ENCODE peak calls at places on chromosomes 11 and 22, in eight cellular contexts. Y, P, I, B, F, X, L and E are unnamed samples.
A peak's percentile ranks its signal among the peaks of the same experiment; 100 is the strongest.

GRCh38 chr11:57476883-57477506 is 16.7 kb downstream of the RTN4RL2 start:
- DNase-seq in Y (no peak), I (peak; percentile 80), L (no peak), B (no peak), P (peak; percentile 32), F (no peak), X (no peak), E (peak; percentile 45)

GRCh38 chr11:118175031-118175531 is 1.4 kb downstream of the SCN2B start:
- DNase-seq in L (no peak), P (no peak), F (no peak), Y (peak; percentile 7), B (no peak), I (no peak), X (no peak), E (peak; percentile 95)

GRCh38 chr11:3855808-3856491 is 486 bp downstream of the STIM1 start:
- DNase-seq in L (peak; percentile 79), Y (no peak), P (peak; percentile 13), B (no peak), I (peak; percentile 63), X (peak; percentile 81), F (no peak), E (no peak)

GRCh38 chr11:11584937-11585336 is 36.9 kb downstream of the GALNT18 start:
- DNase-seq in L (no peak), I (no peak), B (no peak), X (no peak), P (no peak), Y (no peak), F (no peak), E (peak; percentile 40)

GRCh38 chr11:122634507-122634906 is 21.0 kb upstream of the UBASH3B start:
- DNase-seq in B (no peak), X (no peak), L (peak; percentile 54), P (no peak), Y (no peak), I (no peak), F (no peak), E (peak; percentile 20)

GRCh38 chr22:38355275-38355674 is 38.0 kb upstream of the CSNK1E start:
- DNase-seq in P (no peak), B (no peak), L (peak; percentile 32), X (no peak), Y (no peak), F (no peak), I (no peak), E (no peak)

GRCh38 chr11:76225122-76225584 is 18.9 kb upstream of the WNT11 start:
- DNase-seq in L (no peak), Y (no peak), B (no peak), P (no peak), X (no peak), F (no peak), I (no peak), E (no peak)

GRCh38 chr22:19872779-19873137 is 18.1 kb upstream of the GNB1L start:
- DNase-seq in Y (no peak), L (no peak), F (no peak), P (no peak), X (no peak), I (no peak), B (no peak), E (no peak)

GRCh38 chr11:129247129-129247528 is 55.0 kb upstream of the ARHGAP32 start:
- DNase-seq in B (no peak), I (no peak), Y (no peak), L (no peak), P (no peak), X (no peak), F (peak; percentile 20), E (no peak)

GRCh38 chr22:49203863-49204598 is 623.6 kb downstream of the BRD1 start:
- DNase-seq in Y (no peak), P (no peak), L (peak; percentile 45), F (no peak), I (no peak), X (peak; percentile 26), B (no peak), E (no peak)

GRCh38 chr11:126088999-126089398 is 26.3 kb upstream of the CDON start:
- DNase-seq in X (no peak), B (no peak), F (no peak), Y (no peak), L (no peak), I (no peak), P (no peak), E (no peak)

GRCh38 chr22:23282089-23282501 is 101.8 kb downstream of the BCR start:
- DNase-seq in Y (peak; percentile 70), I (no peak), B (no peak), X (peak; percentile 82), L (peak; percentile 94), P (no peak), F (peak; percentile 96), E (peak; percentile 99)

GRCh38 chr11:103530257-103530656 is 421.0 kb downstream of the DYNC2H1 start:
- DNase-seq in F (no peak), Y (peak; percentile 51), X (no peak), B (no peak), L (no peak), P (no peak), I (no peak), E (no peak)

DNA sequence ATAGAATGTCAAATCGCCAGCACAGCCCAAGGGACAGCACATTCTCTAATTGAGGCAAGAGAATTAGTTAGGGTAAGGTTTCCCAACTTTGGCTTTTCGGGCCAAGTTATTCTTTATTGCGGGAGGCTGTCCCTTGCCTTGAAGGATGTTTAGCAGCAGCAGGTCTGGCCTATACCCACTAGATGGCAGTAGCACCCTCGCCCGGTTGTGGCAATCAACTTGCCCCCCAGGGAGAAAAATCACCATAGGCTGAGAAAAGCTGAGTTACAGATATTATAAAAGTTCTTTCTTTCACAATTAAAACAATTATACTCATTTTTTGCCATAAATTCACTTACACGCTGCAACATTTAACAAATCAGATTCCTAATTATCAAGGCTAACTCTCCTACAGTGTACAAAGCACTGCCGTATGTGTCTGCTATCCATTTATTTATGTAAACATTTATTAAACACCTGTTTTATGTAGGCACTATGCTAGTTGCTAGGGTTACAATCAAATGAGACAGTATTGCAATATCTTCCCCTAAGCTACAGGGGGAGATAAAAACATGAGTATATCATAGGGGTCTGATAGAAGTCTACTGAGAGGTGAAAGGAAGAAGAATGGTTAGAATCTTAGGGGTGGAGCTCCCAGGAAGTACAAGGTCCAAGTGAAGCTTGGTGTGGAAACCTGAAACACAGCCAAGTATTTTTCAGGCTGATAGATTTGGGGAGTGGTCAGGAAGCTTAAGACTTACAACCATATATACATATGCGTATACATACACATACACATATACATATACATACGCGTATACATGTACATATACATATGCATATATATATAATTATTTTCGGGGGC is 452.3 kb downstream of the RAB38 start:
- DNase-seq in F (no peak), Y (peak; percentile 11), B (no peak), L (no peak), P (peak; percentile 26), I (peak; percentile 47), X (no peak), E (peak; percentile 55)
- TF ChIP-seq CTCF in F (peak; percentile 92), Y (peak; percentile 63), B (no peak), L (no peak), P (peak; percentile 66), I (peak; percentile 80), X (peak; percentile 41), E (peak; percentile 89)

GRCh38 chr11:38788591-38788990 is 2190.6 kb upstream of the RAG2 start:
- DNase-seq in F (no peak), Y (peak; percentile 71), L (no peak), I (no peak), P (no peak), X (no peak), B (no peak), E (no peak)

GRCh38 chr11:38784164-38784563 is 2186.1 kb upstream of the RAG2 start:
- DNase-seq in X (no peak), L (no peak), F (no peak), B (no peak), P (no peak), I (no peak), Y (no peak), E (no peak)
- H3K4me3 ChIP-seq in X (no peak overlapping the region), L (no peak overlapping the region), F (no peak overlapping the region), B (no peak overlapping the region), P (no peak overlapping the region), I (no peak overlapping the region), Y (no peak overlapping the region), E (no peak overlapping the region)

GRCh38 chr11:8786933-8787332 is 104.3 kb downstream of the RPL27A start:
- DNase-seq in I (no peak), Y (peak; percentile 52), B (no peak), F (no peak), X (no peak), L (no peak), P (no peak), E (no peak)
- TF ChIP-seq CTCF in I (no peak), Y (peak; percentile 34), B (no peak), F (no peak), X (no peak), L (no peak), P (no peak), E (peak; percentile 34)

GRCh38 chr11:62443390-62444201 is 24.8 kb downstream of the SCGB1A1 start:
- DNase-seq in L (peak; percentile 83), X (peak; percentile 87), F (no peak), P (no peak), I (no peak), Y (peak; percentile 62), B (no peak), E (no peak)

GRCh38 chr11:62445314-62445740 is 26.5 kb downstream of the SCGB1A1 start:
- DNase-seq in B (no peak), X (peak; percentile 89), P (no peak), Y (peak; percentile 93), F (no peak), I (no peak), L (peak; percentile 91), E (no peak)

GRCh38 chr11:62444835-62445234 is 26.0 kb downstream of the SCGB1A1 start:
- DNase-seq in X (no peak), B (no peak), Y (no peak), P (no peak), I (no peak), F (no peak), L (peak; percentile 80), E (no peak)

GRCh38 chr11:62446091-62446490 is 27.3 kb downstream of the SCGB1A1 start:
- DNase-seq in Y (no peak), L (peak; percentile 72), X (no peak), B (no peak), F (no peak), P (no peak), I (no peak), E (no peak)

DNA sequence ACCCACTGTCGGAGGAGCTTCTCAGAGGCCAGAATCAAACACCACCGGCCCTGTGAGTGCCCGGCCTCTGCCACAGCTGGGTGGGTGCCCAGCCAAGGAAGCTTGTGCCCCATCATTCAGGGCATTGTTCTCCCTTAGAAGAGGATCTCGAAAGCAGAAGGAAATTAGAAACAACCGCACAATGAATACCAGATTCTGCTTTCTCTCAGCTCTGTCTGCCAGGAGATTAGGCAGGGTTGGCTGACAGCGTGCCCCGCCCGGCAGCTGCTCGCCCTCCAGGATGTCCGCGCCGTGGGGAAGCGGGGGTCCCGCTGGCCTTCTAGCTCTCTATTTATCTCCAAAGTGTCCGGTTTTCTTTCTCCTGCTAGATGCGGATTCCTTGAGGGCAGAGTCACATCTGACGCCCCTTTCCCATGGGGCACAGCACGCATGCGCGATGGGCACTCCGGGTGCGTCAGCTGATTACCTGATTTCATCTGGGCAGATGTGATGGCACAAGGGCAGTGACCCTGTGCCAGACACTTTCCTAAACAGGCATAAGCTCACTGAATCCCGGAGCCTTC is 25.5 kb downstream of the SCGB1A1 start:
- DNase-seq in X (peak; percentile 92), I (peak; percentile 37), F (no peak), Y (peak; percentile 80), L (peak; percentile 92), B (no peak), P (peak; percentile 62), E (peak; percentile 23)
- H3K4me3 ChIP-seq in X (peak overlapping the region; percentile 43), I (peak overlapping the region; percentile 47), F (peak overlapping the region; percentile 39), Y (peak overlapping the region; percentile 46), L (peak overlapping the region; percentile 48), B (peak overlapping the region; percentile 37), P (peak overlapping the region; percentile 52), E (peak overlapping the region; percentile 31)